ENCODE peak calls at places on chromosomes 7 and 10, in ten cellular contexts. L is Peyer's patch, M is ovary, V is right lobe of liver, P is PC-3, Y is suprapubic skin, I is left ventricle myocardium inferior, C is K562, Z is small intestine, N is WERI-Rb-1. Q is an unnamed sample. For H3K9me3, the result is how much of the 10 kb centered on the place peaks cover.

GRCh38 chr10:107011113-107011512 is 153.4 kb downstream of the SORCS1 start:
- DNase-seq in V (no peak), L (no peak), I (no peak), Y (no peak), P (no peak), M (no peak), N (no peak), C (no peak), Z (no peak), Q (no peak)

GRCh38 chr10:77291596-77292505 is 345.8 kb downstream of the KCNMA1 start:
- DNase-seq in M (no peak), I (no peak), L (no peak), N (no peak), C (no peak), V (no peak), Y (no peak), P (no peak), Z (no peak), Q (no peak)

GRCh38 chr10:114697061-114697598 is 39.1 kb upstream of the ABLIM1 start:
- DNase-seq in I (peak), M (no peak), P (peak), C (no peak), N (no peak), L (no peak), Z (no peak), V (no peak), Y (no peak), Q (no peak)

GRCh38 chr7:39832519-39833085 is 117.5 kb upstream of the CDK13 start:
- DNase-seq in Z (no peak), M (no peak), P (no peak), C (no peak), N (no peak), L (no peak), I (no peak), V (no peak), Y (no peak), Q (no peak)

GRCh38 chr10:44978213-44978569 is 418 bp downstream of the DEPP1 start:
- DNase-seq in Z (no peak), N (no peak), L (no peak), Y (no peak), I (no peak), V (no peak), M (no peak), C (no peak), P (no peak), Q (no peak)

GRCh38 chr7:125670926-125671572 is 741.4 kb upstream of the POT1 start:
- DNase-seq in C (peak), M (no peak), I (no peak), V (no peak), P (peak), Z (no peak), N (no peak), L (no peak), Y (no peak), Q (no peak)

GRCh38 chr7:12066004-12066403 is 145.1 kb upstream of the TMEM106B start:
- DNase-seq in N (no peak), P (peak), Z (no peak), L (no peak), Y (no peak), M (no peak), I (no peak), V (no peak), C (no peak), Q (no peak)

GRCh38 chr7:85750454-85750949 is 563.6 kb upstream of the SEMA3D start:
- DNase-seq in M (no peak), V (no peak), C (peak), Y (no peak), Z (peak), N (peak), P (peak), L (no peak), I (no peak), Q (peak)

GRCh38 chr7:15781944-15782343 is 95.5 kb upstream of the MEOX2 start:
- DNase-seq in M (no peak), I (no peak), V (no peak), Z (no peak), Y (no peak), P (no peak), L (no peak), C (no peak), N (no peak), Q (no peak)

GRCh38 chr7:135690566-135690965 is 28.3 kb downstream of the STMP1 start:
- DNase-seq in Y (no peak), L (no peak), P (peak), N (peak), M (no peak), Z (no peak), V (no peak), C (no peak), I (no peak), Q (no peak)

GRCh38 chr7:33099154-33099940 is 9.9 kb downstream of the RP9 start:
- DNase-seq in I (no peak), Z (no peak), L (no peak), M (no peak), V (no peak), P (no peak), N (no peak), Y (no peak), C (no peak), Q (no peak)

GRCh38 chr10:59323036-59323459 is 39.3 kb downstream of the FAM13C start:
- DNase-seq in L (no peak), Y (no peak), P (no peak), V (peak), I (no peak), Z (no peak), M (no peak), C (no peak), N (no peak), Q (peak)

GRCh38 chr10:128095023-128095752 is 31.0 kb downstream of the MKI67 start:
- DNase-seq in Z (peak), L (peak), V (no peak), Y (no peak), C (peak), M (no peak), N (no peak), P (peak), I (no peak), Q (no peak)

GRCh38 chr7:122752583-122752982 is 49.9 kb upstream of the RNF148 start:
- DNase-seq in C (no peak), L (no peak), N (no peak), I (no peak), Y (no peak), P (no peak), Z (no peak), M (no peak), V (no peak), Q (no peak)

GRCh38 chr10:69819713-69820506 is 18.2 kb downstream of the COL13A1 start:
- DNase-seq in M (no peak), V (no peak), N (no peak), P (peak), I (no peak), L (no peak), C (no peak), Y (no peak), Z (no peak), Q (no peak)

GRCh38 chr10:52212062-52212461 is 102.0 kb upstream of the DKK1 start:
- DNase-seq in P (no peak), N (no peak), C (no peak), Z (peak), M (no peak), L (no peak), Y (no peak), I (no peak), V (peak), Q (peak)

GRCh38 chr10:1829712-1830111 is 92.4 kb upstream of the ADARB2 start:
- DNase-seq in I (no peak), Z (no peak), C (no peak), M (no peak), N (no peak), P (no peak), Y (no peak), V (no peak), L (no peak), Q (no peak)

GRCh38 chr7:40199076-40199802 is 64.4 kb downstream of the SUGCT start:
- DNase-seq in P (peak), L (no peak), Y (no peak), M (no peak), I (no peak), V (no peak), N (no peak), C (peak), Z (no peak), Q (no peak)

GRCh38 chr10:86130737-86131475 is 235.7 kb downstream of the GRID1 start:
- DNase-seq in C (no peak), L (no peak), M (no peak), N (no peak), Y (no peak), P (no peak), I (no peak), Z (no peak), V (no peak), Q (no peak)

GRCh38 chr10:100364735-100365391 is 17.8 kb downstream of the SCD start:
- DNase-seq in M (peak), I (peak), V (peak), L (no peak), Z (peak), C (peak), P (peak), N (peak), Y (peak), Q (peak)

GRCh38 chr7:94266278-94266677 is 128.4 kb upstream of the COL1A2 start:
- DNase-seq in N (peak), Y (no peak), V (no peak), I (no peak), L (no peak), C (no peak), M (no peak), Z (no peak), P (no peak), Q (peak)

DNA sequence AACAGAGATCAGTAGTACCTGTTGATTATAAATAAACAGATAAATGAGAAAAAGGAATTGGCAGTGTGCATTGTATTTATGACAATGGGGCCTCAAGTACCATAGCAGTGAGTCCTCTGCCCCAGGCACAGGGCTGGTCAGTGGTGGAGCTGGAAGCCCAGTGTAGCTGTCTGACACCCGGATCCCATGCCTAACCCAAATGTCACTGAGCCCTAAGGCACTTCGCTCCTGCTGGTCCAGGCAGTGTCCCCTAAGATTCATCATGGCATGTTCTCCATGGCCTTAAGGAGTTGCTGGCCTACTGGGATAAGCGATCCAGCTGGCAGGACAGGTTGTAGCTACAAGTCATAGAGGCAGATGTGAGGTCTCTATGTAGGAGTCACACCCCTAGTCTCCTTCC is 3.3 kb upstream of the ZNF736 start:
- DNase-seq in P (no peak), M (no peak), V (no peak), I (no peak), Y (no peak), N (no peak), C (no peak), Z (no peak), L (no peak), Q (no peak)
- H3K9me3 ChIP-seq in P (under half), M (under half), V (under half), I (under half), Y (under half), N (under half), C (under half), Z (under half), L (under half), Q (under half)

GRCh38 chr10:65570143-65571010 is 1355.5 kb upstream of the LRRTM3 start:
- DNase-seq in P (peak), M (peak), Z (peak), V (no peak), N (peak), L (no peak), I (peak), Y (no peak), C (no peak), Q (peak)
- H3K27ac ChIP-seq in P (peak), M (no peak), Z (no peak), V (no peak), N (peak), L (no peak), I (peak), Y (peak), C (no peak), Q (peak)

GRCh38 chr10:131230641-131231322 is 80.7 kb downstream of the TCERG1L start:
- DNase-seq in M (no peak), N (no peak), V (peak), Z (no peak), C (no peak), Y (no peak), I (no peak), P (no peak), L (no peak), Q (no peak)
- H3K9me3 ChIP-seq in M (under half), N (under half), V (under half), Z (under half), C (under half), Y (under half), I (under half), P (under half), L (under half), Q (under half)

GRCh38 chr10:9707205-9707604 is 1310.5 kb upstream of the CELF2 start:
- DNase-seq in V (no peak), C (no peak), Y (no peak), L (no peak), Z (no peak), P (no peak), M (no peak), N (no peak), I (no peak), Q (no peak)
- H3K27ac ChIP-seq in V (no peak), C (no peak), Y (no peak), L (no peak), Z (no peak), P (no peak), M (no peak), N (no peak), I (no peak), Q (no peak)

GRCh38 chr7:146698995-146699610 is 582.5 kb downstream of the CNTNAP2 start:
- DNase-seq in P (no peak), Z (no peak), V (no peak), N (no peak), Y (no peak), M (no peak), C (no peak), L (no peak), I (no peak), Q (no peak)

GRCh38 chr7:146702898-146703297 is 586.3 kb downstream of the CNTNAP2 start:
- DNase-seq in M (no peak), C (no peak), N (no peak), L (no peak), P (no peak), V (no peak), I (no peak), Z (no peak), Y (no peak), Q (no peak)

GRCh38 chr7:146700015-146700560 is 583.5 kb downstream of the CNTNAP2 start:
- DNase-seq in Y (no peak), I (no peak), V (no peak), M (no peak), C (no peak), Z (no peak), L (no peak), P (peak), N (no peak), Q (no peak)

GRCh38 chr7:146701166-146701565 is 584.6 kb downstream of the CNTNAP2 start:
- DNase-seq in Y (no peak), V (no peak), M (no peak), Z (no peak), C (no peak), I (no peak), N (no peak), P (no peak), L (no peak), Q (no peak)
- H3K9me3 ChIP-seq in Y (under half), V (under half), M (under half), Z (under half), C (under half), I (under half), N (under half), P (under half), L (under half), Q (under half)

GRCh38 chr10:103651783-103652476 is 158.4 kb downstream of the NEURL1 start:
- DNase-seq in L (no peak), Y (no peak), V (peak), Z (peak), P (no peak), M (peak), I (peak), C (no peak), N (no peak), Q (peak)

GRCh38 chr10:103649654-103650423 is 156.3 kb downstream of the NEURL1 start:
- DNase-seq in P (no peak), I (no peak), Z (no peak), N (no peak), Y (no peak), M (peak), C (no peak), L (no peak), V (no peak), Q (no peak)

GRCh38 chr10:103648231-103648950 is 154.9 kb downstream of the NEURL1 start:
- DNase-seq in M (peak), Y (no peak), L (no peak), C (no peak), I (no peak), N (no peak), Z (no peak), V (no peak), P (no peak), Q (no peak)

GRCh38 chr10:103646304-103646703 is 152.8 kb downstream of the NEURL1 start:
- DNase-seq in Y (no peak), C (peak), V (no peak), N (no peak), I (no peak), M (no peak), P (no peak), Z (no peak), L (no peak), Q (no peak)

DNA sequence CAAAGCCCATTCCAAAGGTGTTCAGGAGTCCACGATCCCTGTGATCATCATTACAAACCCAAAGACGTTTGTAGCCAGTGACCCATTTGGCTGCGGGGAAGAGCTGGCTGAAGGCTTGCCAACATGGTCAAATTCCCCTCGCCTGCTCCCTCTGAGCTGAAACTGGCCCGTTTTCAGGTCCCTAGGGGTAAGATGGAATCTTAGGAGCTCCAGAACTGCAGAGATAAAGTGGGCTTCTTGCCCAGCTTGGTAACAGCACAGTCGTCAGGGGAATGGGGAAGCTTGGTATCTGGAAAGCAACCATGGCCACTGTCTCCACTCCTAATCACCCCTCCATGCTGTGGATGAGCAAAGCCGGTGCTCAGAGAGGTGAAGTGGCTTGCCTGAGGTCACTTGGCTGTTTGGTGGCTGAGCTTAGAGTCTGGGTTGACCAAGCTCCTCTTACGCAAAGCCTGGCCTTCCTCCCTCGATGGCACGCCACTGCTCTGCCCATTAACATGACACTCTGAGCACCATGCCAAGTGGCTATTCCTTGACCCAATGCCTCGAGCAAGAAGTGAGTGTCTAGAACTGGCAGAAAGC is 155.5 kb downstream of the NEURL1 start:
- DNase-seq in P (no peak), Y (no peak), I (no peak), M (peak), L (no peak), N (no peak), V (peak), Z (no peak), C (no peak), Q (no peak)
- H3K27ac ChIP-seq in P (no peak), Y (peak), I (peak), M (peak), L (peak), N (no peak), V (no peak), Z (no peak), C (no peak), Q (no peak)

DNA sequence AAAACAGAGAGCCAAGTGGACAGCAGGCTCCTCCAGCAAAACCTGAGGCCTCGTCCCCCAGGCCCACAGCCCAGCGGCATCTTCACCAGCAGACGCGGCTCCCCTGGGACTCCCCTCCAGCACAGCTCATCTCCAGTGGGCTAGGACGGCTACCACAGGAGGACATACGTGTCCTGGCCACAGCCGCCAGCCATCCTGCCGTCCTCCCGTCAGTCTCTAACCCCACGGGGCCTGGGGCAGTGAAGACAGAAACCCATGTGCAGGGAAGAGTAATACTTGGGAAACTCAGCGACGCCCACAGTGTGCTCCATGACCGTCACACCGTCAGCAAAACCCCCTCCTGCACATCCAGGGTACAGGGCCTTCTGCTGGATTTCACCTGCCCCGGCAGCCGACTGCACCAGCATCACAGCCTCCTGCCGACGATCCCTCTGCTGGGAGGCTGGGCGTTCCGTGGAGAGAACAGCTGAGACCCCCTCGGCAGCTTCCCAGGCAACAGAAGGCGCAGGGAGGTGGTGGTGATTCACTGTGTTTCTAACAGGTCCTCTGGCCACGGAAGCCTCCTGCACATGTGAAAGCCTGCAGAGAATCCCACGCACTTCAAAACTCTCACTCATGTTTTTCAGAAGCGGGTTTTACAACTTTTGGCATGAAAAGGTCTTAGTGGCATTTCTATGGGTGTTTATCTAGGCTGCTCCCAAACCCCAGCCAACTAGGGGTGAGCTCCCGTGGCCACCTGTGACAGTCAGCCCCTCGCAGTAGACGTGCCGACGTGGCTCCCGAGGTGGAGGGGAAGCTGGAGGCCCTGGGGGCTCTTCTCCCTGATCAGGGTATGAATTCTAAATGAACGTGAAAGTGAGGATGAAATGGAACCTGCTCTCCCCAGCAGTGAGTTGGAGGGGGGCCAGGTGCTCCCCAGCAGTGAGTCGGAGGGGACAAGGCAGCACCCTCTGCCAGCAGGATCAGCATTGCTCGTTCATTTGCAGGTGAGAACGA is 513.5 kb downstream of the PTPRN2 start:
- DNase-seq in Y (no peak), M (no peak), N (no peak), P (no peak), V (no peak), Z (no peak), C (no peak), I (no peak), L (no peak), Q (no peak)
- H3K9me3 ChIP-seq in Y (under half), M (under half), N (under half), P (under half), V (under half), Z (under half), C (under half), I (under half), L (under half), Q (under half)

GRCh38 chr10:8369666-8370065 is 315.2 kb downstream of the GATA3 start:
- DNase-seq in P (peak), Y (no peak), I (no peak), M (no peak), C (no peak), Z (no peak), V (no peak), N (no peak), L (no peak), Q (no peak)
- H3K27ac ChIP-seq in P (peak), Y (no peak), I (peak), M (no peak), C (no peak), Z (no peak), V (no peak), N (no peak), L (no peak), Q (no peak)

Q was measured in colonic mucosa.